ENCODE peak calls at places on chromosomes 1 and 21, in seven cellular contexts. Y, L, I, F, O, Z and A are unnamed samples.

GRCh38 chr1:116737855-116738318 is 16.3 kb upstream of the CD2 start:
- DNase-seq in Y (no peak), L (no peak), I (no peak), F (no peak), O (no peak), Z (no peak), A (peak)

GRCh38 chr1:4778056-4778455 is 123.6 kb downstream of the AJAP1 start:
- DNase-seq in Y (peak), L (no peak), I (peak), F (no peak), O (peak), Z (no peak), A (no peak)

GRCh38 chr1:33471416-33471815 is 1.0 kb upstream of the ZSCAN20 start:
- DNase-seq in Y (no peak), L (no peak), I (no peak), F (no peak), O (no peak), Z (no peak), A (no peak)

GRCh38 chr1:90925928-90926869 is 95.6 kb downstream of the ZNF644 start:
- DNase-seq in Y (no peak), L (peak), I (no peak), F (no peak), O (no peak), Z (no peak), A (no peak)

GRCh38 chr1:223828162-223828848 is 17.4 kb downstream of the TP53BP2 start:
- DNase-seq in Y (no peak), L (no peak), I (no peak), F (no peak), O (no peak), Z (no peak), A (no peak)

GRCh38 chr1:159828916-159829634 is 2.4 kb downstream of the SLAMF8 start:
- DNase-seq in Y (peak), L (no peak), I (peak), F (no peak), O (peak), Z (peak), A (no peak)

GRCh38 chr1:1826356-1827088 is 48.3 kb upstream of the NADK start:
- DNase-seq in Y (no peak), L (peak), I (no peak), F (no peak), O (no peak), Z (no peak), A (no peak)

GRCh38 chr1:31421404-31422040 is 8.5 kb downstream of the SERINC2 start:
- DNase-seq in Y (no peak), L (no peak), I (no peak), F (no peak), O (peak), Z (peak), A (peak)

GRCh38 chr1:201883786-201884185 is 4.9 kb upstream of the SHISA4 start:
- DNase-seq in Y (peak), L (peak), I (no peak), F (no peak), O (no peak), Z (no peak), A (peak)

GRCh38 chr1:183272390-183272801 is 86.3 kb downstream of the LAMC2 start:
- DNase-seq in Y (no peak), L (peak), I (peak), F (no peak), O (no peak), Z (no peak), A (no peak)

GRCh38 chr1:41874903-41875411 is 43.8 kb downstream of the HIVEP3 start:
- DNase-seq in Y (no peak), L (no peak), I (no peak), F (no peak), O (no peak), Z (no peak), A (no peak)

GRCh38 chr1:47527653-47528272 is 89.9 kb downstream of the FOXD2 start:
- DNase-seq in Y (no peak), L (peak), I (no peak), F (no peak), O (no peak), Z (peak), A (peak)

GRCh38 chr1:8496473-8496872 is 178.6 kb downstream of the SLC45A1 start:
- DNase-seq in Y (no peak), L (no peak), I (no peak), F (no peak), O (no peak), Z (no peak), A (no peak)

GRCh38 chr1:51189421-51190073 is 46.5 kb upstream of the RNF11 start:
- DNase-seq in Y (peak), L (peak), I (peak), F (no peak), O (peak), Z (peak), A (peak)

GRCh38 chr1:147757015-147757990 is 3.1 kb downstream of the GJA5 start:
- DNase-seq in Y (no peak), L (no peak), I (no peak), F (no peak), O (no peak), Z (no peak), A (no peak)

GRCh38 chr21:38211321-38211720 is 45.5 kb upstream of the KCNJ15 start:
- DNase-seq in Y (no peak), L (peak), I (no peak), F (no peak), O (no peak), Z (no peak), A (no peak)

GRCh38 chr1:168081373-168082007 is 55.2 kb downstream of the GPR161 start:
- DNase-seq in Y (no peak), L (peak), I (no peak), F (no peak), O (no peak), Z (no peak), A (no peak)

GRCh38 chr1:13583592-13583963 is at the start of gene PDPN:
- DNase-seq in Y (no peak), L (no peak), I (no peak), F (peak), O (peak), Z (peak), A (no peak)

GRCh38 chr1:226405411-226405988 is 2.4 kb downstream of the PARP1 start:
- DNase-seq in Y (no peak), L (no peak), I (no peak), F (no peak), O (no peak), Z (peak), A (peak)

GRCh38 chr1:54165146-54165545 is 12.3 kb upstream of the CDCP2 start:
- DNase-seq in Y (no peak), L (no peak), I (no peak), F (no peak), O (no peak), Z (no peak), A (no peak)

GRCh38 chr1:24932284-24932683 is 2.2 kb upstream of the RUNX3 start:
- DNase-seq in Y (no peak), L (peak), I (peak), F (no peak), O (peak), Z (peak), A (peak)

GRCh38 chr21:46171585-46171984 is 12.7 kb downstream of the SPATC1L start:
- DNase-seq in Y (no peak), L (peak), I (no peak), F (no peak), O (no peak), Z (no peak), A (no peak)

GRCh38 chr1:114676115-114676514 is 6.3 kb upstream of the DENND2C start:
- DNase-seq in Y (no peak), L (no peak), I (no peak), F (no peak), O (no peak), Z (no peak), A (no peak)

GRCh38 chr1:94258873-94259331 is 21.5 kb upstream of the ARHGAP29 start:
- DNase-seq in Y (peak), L (peak), I (no peak), F (no peak), O (no peak), Z (no peak), A (no peak)

GRCh38 chr1:233375653-233376052 is 48.1 kb downstream of the MAP3K21 start:
- DNase-seq in Y (no peak), L (no peak), I (no peak), F (no peak), O (no peak), Z (no peak), A (no peak)

GRCh38 chr1:181608386-181608785 is 125.1 kb downstream of the CACNA1E start:
- DNase-seq in Y (no peak), L (no peak), I (no peak), F (no peak), O (no peak), Z (no peak), A (no peak)

GRCh38 chr1:229870381-229870780 is 196.7 kb upstream of the GALNT2 start:
- DNase-seq in Y (no peak), L (no peak), I (no peak), F (no peak), O (no peak), Z (no peak), A (no peak)

GRCh38 chr1:44786138-44786840 is 1.7 kb downstream of the BEST4 start:
- DNase-seq in Y (no peak), L (peak), I (peak), F (no peak), O (peak), Z (peak), A (peak)

GRCh38 chr1:103265551-103265950 is 157.2 kb upstream of the COL11A1 start:
- DNase-seq in Y (no peak), L (peak), I (no peak), F (no peak), O (no peak), Z (no peak), A (no peak)

GRCh38 chr21:42621828-42622199 is 31.6 kb upstream of the PDE9A start:
- DNase-seq in Y (no peak), L (no peak), I (no peak), F (no peak), O (no peak), Z (no peak), A (no peak)

GRCh38 chr1:207654320-207654719 is 9.4 kb downstream of the CR1L start:
- DNase-seq in Y (no peak), L (peak), I (no peak), F (no peak), O (no peak), Z (no peak), A (no peak)
- TF ChIP-seq CTCF in Y (no peak), L (peak), I (peak), F (no peak), O (peak), Z (no peak), A (no peak)

GRCh38 chr1:213987876-213988638 is at the start of gene PROX1:
- DNase-seq in Y (peak), L (peak), I (peak), F (no peak), O (peak), Z (peak), A (peak)
- TF ChIP-seq CTCF in Y (no peak), L (peak), I (no peak), F (no peak), O (peak), Z (no peak), A (no peak)

GRCh38 chr1:204363335-204364114 is 3.8 kb upstream of the PLEKHA6 start:
- DNase-seq in Y (peak), L (peak), I (peak), F (no peak), O (peak), Z (peak), A (peak)

GRCh38 chr1:204367193-204367858 is 7.6 kb upstream of the PLEKHA6 start:
- DNase-seq in Y (no peak), L (no peak), I (no peak), F (no peak), O (no peak), Z (no peak), A (no peak)

GRCh38 chr1:204369006-204369726 is 9.4 kb upstream of the PLEKHA6 start:
- DNase-seq in Y (no peak), L (no peak), I (no peak), F (no peak), O (no peak), Z (no peak), A (no peak)

GRCh38 chr1:204367956-204368355 is 8.2 kb upstream of the PLEKHA6 start:
- DNase-seq in Y (no peak), L (no peak), I (no peak), F (no peak), O (no peak), Z (no peak), A (no peak)

GRCh38 chr1:204366759-204367158 is 7.0 kb upstream of the PLEKHA6 start:
- DNase-seq in Y (no peak), L (no peak), I (peak), F (no peak), O (no peak), Z (peak), A (peak)
- TF ChIP-seq CTCF in Y (no peak), L (peak), I (peak), F (no peak), O (peak), Z (peak), A (peak)

DNA sequence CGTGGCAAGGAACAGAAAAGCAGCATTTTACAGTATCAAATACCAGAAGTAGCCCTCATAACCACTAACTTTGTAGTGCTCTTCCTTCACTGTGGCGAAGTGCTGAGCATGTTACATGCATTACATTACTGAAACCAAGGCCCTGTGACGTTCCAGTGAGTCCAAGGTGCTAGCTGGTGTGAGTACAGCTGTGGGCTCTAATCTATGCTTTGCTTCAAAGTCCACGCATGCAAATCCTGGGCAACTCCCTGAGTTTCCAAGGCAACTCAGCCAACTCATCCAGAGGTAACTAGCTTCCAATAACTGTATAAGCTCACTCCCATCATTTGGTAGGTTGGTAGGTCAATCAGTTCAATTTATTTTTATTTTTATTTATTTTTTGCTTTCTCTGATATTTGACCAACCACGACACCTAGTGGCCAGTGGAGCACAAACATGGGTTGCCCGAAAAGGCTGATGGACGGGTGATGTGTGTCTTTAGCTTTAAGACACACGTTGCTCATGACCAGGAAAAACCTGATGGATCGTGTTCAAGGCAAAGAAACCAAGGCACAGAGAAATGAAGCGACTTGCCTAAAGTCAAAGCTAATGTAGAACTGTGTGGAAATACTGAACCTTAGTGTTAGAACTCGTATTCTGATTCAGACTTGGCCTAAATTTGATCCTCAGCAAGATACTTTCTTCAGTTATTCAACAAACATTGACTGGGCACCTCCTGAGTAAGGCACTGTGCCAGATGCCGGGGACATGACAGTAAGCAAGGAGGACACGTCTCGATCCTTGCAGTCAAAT is 73.0 kb downstream of the GNG12 start:
- DNase-seq in Y (peak), L (peak), I (peak), F (peak), O (peak), Z (peak), A (peak)
- TF ChIP-seq CTCF in Y (peak), L (peak), I (peak), F (peak), O (peak), Z (peak), A (peak)

GRCh38 chr1:245888809-245889208 is 618.3 kb downstream of the SMYD3 start:
- DNase-seq in Y (no peak), L (peak), I (peak), F (no peak), O (no peak), Z (peak), A (peak)
- TF ChIP-seq CTCF in Y (no peak), L (peak), I (peak), F (no peak), O (peak), Z (no peak), A (peak)

GRCh38 chr1:79004916-79005315 is 1.6 kb downstream of the ADGRL4 start:
- DNase-seq in Y (no peak), L (no peak), I (no peak), F (no peak), O (no peak), Z (no peak), A (no peak)
- TF ChIP-seq CTCF in Y (no peak), L (no peak), I (no peak), F (no peak), O (no peak), Z (no peak), A (no peak)

DNA sequence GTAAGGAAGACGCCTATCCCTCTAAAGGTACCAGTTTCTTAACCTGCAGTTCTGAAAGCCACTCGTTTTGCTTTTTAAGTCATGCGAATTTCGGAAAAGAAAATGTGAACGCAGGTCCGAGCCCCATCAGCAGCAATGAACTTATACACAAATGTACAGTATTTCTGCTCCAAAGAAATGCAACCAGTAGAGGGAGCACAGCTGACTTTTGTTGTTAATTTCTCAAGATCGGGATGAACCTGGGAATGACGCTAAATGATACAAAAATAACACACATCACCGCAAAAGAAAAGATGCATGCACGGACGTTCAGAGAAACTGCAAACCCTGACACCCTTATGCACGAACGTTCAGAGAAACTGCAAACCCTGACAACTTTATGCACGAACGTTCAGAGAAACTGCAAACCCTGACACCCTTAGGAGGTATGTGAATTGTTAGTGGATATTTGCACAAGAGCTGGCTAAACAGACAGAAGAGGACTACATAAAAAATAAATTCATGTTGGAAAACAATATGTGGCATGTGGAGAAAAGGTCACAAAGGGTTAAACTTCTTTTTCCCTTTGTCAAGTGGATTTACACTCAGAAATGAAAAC is 3.5 kb upstream of the TIAM1 start:
- DNase-seq in Y (no peak), L (peak), I (peak), F (no peak), O (peak), Z (no peak), A (no peak)
- TF ChIP-seq CTCF in Y (peak), L (peak), I (peak), F (no peak), O (peak), Z (no peak), A (peak)

DNA sequence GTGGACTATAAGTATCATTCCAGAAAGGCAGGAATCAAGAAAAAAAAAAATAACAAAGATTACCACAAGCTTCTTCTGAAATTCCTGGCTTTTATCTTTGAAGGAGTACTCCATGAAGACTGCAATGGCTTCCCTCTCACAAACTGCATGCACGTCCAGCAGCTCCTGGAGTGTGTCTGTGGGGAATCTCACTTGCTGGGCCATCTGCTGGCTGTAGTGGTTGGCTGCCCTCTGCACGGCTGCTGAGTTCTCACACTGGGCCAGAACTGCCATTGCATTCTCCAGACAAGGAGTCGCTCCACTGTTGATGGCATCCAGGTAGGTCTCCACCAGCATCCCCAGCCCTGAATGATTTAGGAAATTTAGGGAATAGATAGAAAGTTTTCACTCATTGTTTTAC is 23.3 kb upstream of the GBP2 start:
- DNase-seq in Y (peak), L (peak), I (no peak), F (no peak), O (no peak), Z (peak), A (no peak)
- TF ChIP-seq CTCF in Y (no peak), L (peak), I (no peak), F (no peak), O (peak), Z (no peak), A (no peak)